ENCODE peak calls at places on chromosome 18, in six cellular contexts. One of them, this sample, is unnamed.

GRCh38 chr18:44602845-44603244 is 77.8 kb upstream of the SETBP1 start:
- DNase-seq in GM18507: no peak
- DNase-seq in CD8-positive, alpha-beta T cell: no peak
- DNase-seq in central memory CD8-positive, alpha-beta T cell: no peak
- DNase-seq in coronary artery: no peak
- DNase-seq in colonic mucosa: no peak
- DNase-seq in this sample: no peak

GRCh38 chr18:44592639-44593038 is 88.0 kb upstream of the SETBP1 start:
- DNase-seq in central memory CD8-positive, alpha-beta T cell: no peak
- DNase-seq in CD8-positive, alpha-beta T cell: no peak
- DNase-seq in coronary artery: no peak
- DNase-seq in colonic mucosa: no peak
- DNase-seq in GM18507: no peak
- DNase-seq in this sample: no peak

GRCh38 chr18:33729556-33729955 is 151.5 kb downstream of the ASXL3 start:
- DNase-seq in coronary artery: no peak
- DNase-seq in colonic mucosa: no peak
- DNase-seq in GM18507: no peak
- DNase-seq in central memory CD8-positive, alpha-beta T cell: no peak
- DNase-seq in CD8-positive, alpha-beta T cell: no peak
- DNase-seq in this sample: no peak

GRCh38 chr18:45384137-45384998 is 230.9 kb upstream of the SLC14A2 start:
- DNase-seq in central memory CD8-positive, alpha-beta T cell: no peak
- DNase-seq in GM18507: peak; percentile 14
- DNase-seq in colonic mucosa: peak; percentile 66
- DNase-seq in CD8-positive, alpha-beta T cell: peak; percentile 25
- DNase-seq in coronary artery: no peak
- DNase-seq in this sample: peak; percentile 47

GRCh38 chr18:11791131-11791530 is 60.1 kb upstream of the CHMP1B start:
- DNase-seq in colonic mucosa: no peak
- DNase-seq in CD8-positive, alpha-beta T cell: no peak
- DNase-seq in GM18507: no peak
- DNase-seq in central memory CD8-positive, alpha-beta T cell: no peak
- DNase-seq in coronary artery: no peak
- DNase-seq in this sample: no peak

GRCh38 chr18:58532298-58532697 is 96.6 kb downstream of the ALPK2 start:
- DNase-seq in coronary artery: no peak
- DNase-seq in GM18507: no peak
- DNase-seq in CD8-positive, alpha-beta T cell: no peak
- DNase-seq in colonic mucosa: no peak
- DNase-seq in central memory CD8-positive, alpha-beta T cell: no peak
- DNase-seq in this sample: no peak

GRCh38 chr18:55582325-55582724 is 5.7 kb downstream of the TCF4 start:
- DNase-seq in central memory CD8-positive, alpha-beta T cell: no peak
- DNase-seq in coronary artery: no peak
- DNase-seq in colonic mucosa: no peak
- DNase-seq in CD8-positive, alpha-beta T cell: no peak
- DNase-seq in GM18507: no peak
- DNase-seq in this sample: no peak

GRCh38 chr18:32328974-32329373 is 139.1 kb downstream of the MEP1B start:
- DNase-seq in central memory CD8-positive, alpha-beta T cell: no peak
- DNase-seq in coronary artery: no peak
- DNase-seq in CD8-positive, alpha-beta T cell: no peak
- DNase-seq in colonic mucosa: no peak
- DNase-seq in GM18507: no peak
- DNase-seq in this sample: no peak

GRCh38 chr18:49277395-49278036 is 182.9 kb downstream of the DYM start:
- DNase-seq in coronary artery: no peak
- DNase-seq in colonic mucosa: no peak
- DNase-seq in GM18507: no peak
- DNase-seq in central memory CD8-positive, alpha-beta T cell: no peak
- DNase-seq in CD8-positive, alpha-beta T cell: no peak
- DNase-seq in this sample: no peak

GRCh38 chr18:58788971-58789797 is 75.5 kb upstream of the ZNF532 start:
- DNase-seq in GM18507: no peak
- DNase-seq in coronary artery: no peak
- DNase-seq in colonic mucosa: peak; percentile 61
- DNase-seq in central memory CD8-positive, alpha-beta T cell: no peak
- DNase-seq in CD8-positive, alpha-beta T cell: no peak
- DNase-seq in this sample: no peak

GRCh38 chr18:23230688-23231087 is 95.4 kb downstream of the CABLES1 start:
- DNase-seq in coronary artery: peak; percentile 79
- DNase-seq in GM18507: no peak
- DNase-seq in CD8-positive, alpha-beta T cell: no peak
- DNase-seq in central memory CD8-positive, alpha-beta T cell: no peak
- DNase-seq in colonic mucosa: no peak
- DNase-seq in this sample: no peak

This sample was measured in KG1.